ENCODE peak calls at places on chromosomes 3 and 15, in eight cellular contexts. O is RWPE1, E is glutamatergic neuron, D is tibial artery, N is GOT3, S is Peyer's patch, T is A549, W is NCI-H460. M is an unnamed sample.

GRCh38 chr15:34754171-34754580 is 622 bp downstream of the GJD2 start:
- DNase-seq in O (no peak), E (peak; percentile 24), D (no peak), N (no peak), S (no peak), T (no peak), W (no peak), M (no peak)

GRCh38 chr3:117735481-117736101 is 1026.0 kb downstream of the TUSC7 start:
- DNase-seq in O (peak; percentile 59), E (no peak), D (no peak), N (no peak), S (no peak), T (peak; percentile 3), W (peak; percentile 79), M (no peak)

GRCh38 chr3:192917258-192917507 is 473 bp downstream of the MB21D2 start:
- DNase-seq in O (peak; percentile 42), E (no peak), D (no peak), N (no peak), S (no peak), T (no peak), W (no peak), M (no peak)

GRCh38 chr3:124760601-124761000 is 30.3 kb downstream of the UMPS start:
- DNase-seq in O (peak; percentile 15), E (no peak), D (no peak), N (no peak), S (no peak), T (peak; percentile 38), W (no peak), M (no peak)

GRCh38 chr3:34016925-34017592 is 218.6 kb downstream of the PDCD6IP start:
- DNase-seq in O (peak; percentile 49), E (no peak), D (no peak), N (no peak), S (no peak), T (no peak), W (no peak), M (no peak)

GRCh38 chr3:43001094-43001553 is 22.0 kb downstream of the GASK1A start:
- DNase-seq in O (no peak), E (no peak), D (peak; percentile 94), N (no peak), S (peak; percentile 75), T (no peak), W (no peak), M (no peak)

GRCh38 chr3:174955513-174956001 is 96.4 kb downstream of the NAALADL2 start:
- DNase-seq in O (peak; percentile 65), E (no peak), D (no peak), N (no peak), S (no peak), T (peak; percentile 28), W (no peak), M (no peak)

GRCh38 chr3:187975571-187976360 is 178.2 kb upstream of the LPP start:
- DNase-seq in O (no peak), E (no peak), D (peak; percentile 54), N (no peak), S (peak; percentile 54), T (no peak), W (no peak), M (no peak)

GRCh38 chr3:105606052-105606451 is 239.3 kb downstream of the ALCAM start:
- DNase-seq in O (no peak), E (no peak), D (no peak), N (no peak), S (no peak), T (no peak), W (no peak), M (no peak)

GRCh38 chr3:180358179-180358578 is 243.8 kb upstream of the TTC14 start:
- DNase-seq in O (no peak), E (no peak), D (no peak), N (no peak), S (no peak), T (no peak), W (no peak), M (no peak)

GRCh38 chr15:68818671-68819450 is 1.8 kb downstream of the ANP32A start:
- DNase-seq in O (no peak), E (peak; percentile 73), D (peak; percentile 50), N (no peak), S (peak; percentile 71), T (peak; percentile 53), W (no peak), M (peak; percentile 78)

GRCh38 chr3:183298708-183299153 is 45.7 kb downstream of the B3GNT5 start:
- DNase-seq in O (peak; percentile 23), E (peak; percentile 65), D (peak; percentile 63), N (peak; percentile 53), S (peak; percentile 53), T (no peak), W (no peak), M (peak; percentile 91)

GRCh38 chr3:127113571-127113891 is 79.4 kb upstream of the PRR23E start:
- DNase-seq in O (no peak), E (no peak), D (no peak), N (no peak), S (no peak), T (no peak), W (no peak), M (no peak)

GRCh38 chr3:38000965-38001455 is 10.4 kb downstream of the VILL start:
- DNase-seq in O (no peak), E (no peak), D (no peak), N (no peak), S (peak; percentile 42), T (no peak), W (no peak), M (peak; percentile 41)

GRCh38 chr3:140216249-140216648 is 281.3 kb downstream of the CLSTN2 start:
- DNase-seq in O (peak; percentile 16), E (no peak), D (no peak), N (no peak), S (no peak), T (peak; percentile 10), W (no peak), M (no peak)

GRCh38 chr3:161038725-161039124 is 66.4 kb downstream of the B3GALNT1 start:
- DNase-seq in O (no peak), E (no peak), D (no peak), N (no peak), S (no peak), T (no peak), W (no peak), M (no peak)

GRCh38 chr15:40293006-40293405 is 10.1 kb upstream of the ANKRD63 start:
- DNase-seq in O (no peak), E (no peak), D (no peak), N (no peak), S (no peak), T (no peak), W (no peak), M (no peak)

GRCh38 chr3:127671523-127672428 is 976 bp upstream of the ABTB1 start:
- DNase-seq in O (no peak), E (peak; percentile 38), D (peak; percentile 22), N (no peak), S (no peak), T (no peak), W (no peak), M (no peak)

GRCh38 chr3:170584585-170585007 is 1.3 kb downstream of the SLC7A14 start:
- DNase-seq in O (peak; percentile 77), E (peak; percentile 27), D (peak; percentile 41), N (peak; percentile 25), S (peak; percentile 72), T (peak; percentile 20), W (peak; percentile 46), M (no peak)

GRCh38 chr3:34419801-34420200 is 621.4 kb downstream of the PDCD6IP start:
- DNase-seq in O (no peak), E (no peak), D (no peak), N (no peak), S (no peak), T (no peak), W (no peak), M (no peak)

GRCh38 chr3:97010881-97011657 is 196.7 kb downstream of the EPHA6 start:
- DNase-seq in O (no peak), E (no peak), D (no peak), N (no peak), S (no peak), T (no peak), W (no peak), M (no peak)

GRCh38 chr3:186806173-186807055 is at the start of gene RFC4:
- DNase-seq in O (peak; percentile 70), E (peak; percentile 86), D (peak; percentile 78), N (peak; percentile 41), S (peak; percentile 95), T (peak; percentile 63), W (no peak), M (peak; percentile 72)

GRCh38 chr15:77074350-77074749 is 3.4 kb upstream of the TSPAN3 start:
- DNase-seq in O (no peak), E (no peak), D (no peak), N (no peak), S (no peak), T (no peak), W (no peak), M (no peak)

GRCh38 chr3:136862953-136863352 is 945 bp downstream of the NCK1 start:
- DNase-seq in O (no peak), E (no peak), D (no peak), N (no peak), S (no peak), T (no peak), W (no peak), M (no peak)

GRCh38 chr15:51438526-51438925 is 97.1 kb downstream of the GLDN start:
- DNase-seq in O (no peak), E (no peak), D (no peak), N (no peak), S (no peak), T (no peak), W (no peak), M (no peak)

GRCh38 chr3:111794701-111795100 is 64.4 kb upstream of the PHLDB2 start:
- DNase-seq in O (no peak), E (no peak), D (no peak), N (no peak), S (no peak), T (no peak), W (no peak), M (no peak)

GRCh38 chr3:8576841-8577553 is 67.6 kb downstream of the SSUH2 start:
- DNase-seq in O (no peak), E (no peak), D (no peak), N (no peak), S (no peak), T (no peak), W (no peak), M (no peak)

GRCh38 chr3:194284351-194284750 is 66.8 kb downstream of the CPN2 start:
- DNase-seq in O (no peak), E (peak; percentile 0), D (peak; percentile 18), N (no peak), S (no peak), T (no peak), W (no peak), M (no peak)

GRCh38 chr3:174329321-174329720 is 529.8 kb upstream of the NAALADL2 start:
- DNase-seq in O (no peak), E (no peak), D (no peak), N (no peak), S (no peak), T (no peak), W (no peak), M (no peak)

GRCh38 chr3:147937341-147937740 is 528.2 kb downstream of the ZIC1 start:
- DNase-seq in O (no peak), E (no peak), D (no peak), N (no peak), S (no peak), T (no peak), W (no peak), M (no peak)

GRCh38 chr3:183812746-183813445 is 12.5 kb downstream of the MAP6D1 start:
- DNase-seq in O (peak; percentile 42), E (no peak), D (no peak), N (no peak), S (no peak), T (no peak), W (no peak), M (no peak)

GRCh38 chr15:71469393-71469792 is 341.0 kb upstream of the NR2E3 start:
- DNase-seq in O (no peak), E (no peak), D (no peak), N (no peak), S (no peak), T (no peak), W (no peak), M (no peak)

GRCh38 chr15:71730277-71731144 is 79.8 kb upstream of the NR2E3 start:
- DNase-seq in O (peak; percentile 69), E (peak; percentile 35), D (peak; percentile 39), N (no peak), S (peak; percentile 68), T (peak; percentile 88), W (peak; percentile 36), M (no peak)

GRCh38 chr3:42301446-42302175 is 35.6 kb upstream of the CCK start:
- DNase-seq in O (no peak), E (no peak), D (no peak), N (no peak), S (no peak), T (no peak), W (no peak), M (no peak)